ENCODE peak calls at places on chromosomes 3 and 15, in seven cellular contexts. M is adrenal gland, Y is astrocyte, A is dorsolateral prefrontal cortex, V is esophagus squamous epithelium, G is endothelial cell of umbilical vein, F is HL-60. Q is an unnamed sample.

GRCh38 chr3:140219923-140220452 is 285.0 kb downstream of the CLSTN2 start:
- DNase-seq in M (no peak), Y (no peak), A (no peak), V (no peak), G (no peak), F (no peak), Q (no peak)

GRCh38 chr3:64918989-64919388 is 231.2 kb upstream of the ADAMTS9 start:
- DNase-seq in M (no peak), Y (peak), A (no peak), V (no peak), G (no peak), F (no peak), Q (peak)

GRCh38 chr3:139460096-139460495 is 16.2 kb downstream of the RBP2 start:
- DNase-seq in M (no peak), Y (no peak), A (no peak), V (no peak), G (no peak), F (no peak), Q (peak)

GRCh38 chr15:75063338-75063737 is 39.9 kb downstream of the PPCDC start:
- DNase-seq in M (peak), Y (peak), A (no peak), V (no peak), G (no peak), F (no peak), Q (peak)

GRCh38 chr3:194688207-194688711 is 2.6 kb downstream of the FAM43A start:
- DNase-seq in M (peak), Y (no peak), A (no peak), V (no peak), G (peak), F (peak), Q (peak)

GRCh38 chr3:49747792-49748480 is 24.2 kb upstream of the GMPPB start:
- DNase-seq in M (no peak), Y (peak), A (no peak), V (no peak), G (peak), F (no peak), Q (peak)

GRCh38 chr3:194561306-194561974 is 71.8 kb downstream of the TMEM44 start:
- DNase-seq in M (no peak), Y (peak), A (no peak), V (no peak), G (peak), F (no peak), Q (peak)

GRCh38 chr3:147370316-147370715 is 36.0 kb downstream of the ZIC4 start:
- DNase-seq in M (no peak), Y (no peak), A (no peak), V (no peak), G (no peak), F (no peak), Q (no peak)

GRCh38 chr15:73840771-73841170 is 32.6 kb upstream of the TBC1D21 start:
- DNase-seq in M (no peak), Y (no peak), A (no peak), V (no peak), G (no peak), F (no peak), Q (no peak)

GRCh38 chr15:87408902-87409301 is 847.6 kb downstream of the NTRK3 start:
- DNase-seq in M (no peak), Y (no peak), A (no peak), V (no peak), G (no peak), F (no peak), Q (no peak)

GRCh38 chr3:196942915-196943277 is 568 bp upstream of the NCBP2 start:
- DNase-seq in M (no peak), Y (peak), A (peak), V (no peak), G (no peak), F (no peak), Q (no peak)

GRCh38 chr3:126355777-126356372 is 1.3 kb downstream of the KLF15 start:
- DNase-seq in M (peak), Y (peak), A (peak), V (peak), G (peak), F (no peak), Q (peak)

GRCh38 chr15:53586815-53587214 is 172.6 kb downstream of the WDR72 start:
- DNase-seq in M (peak), Y (no peak), A (peak), V (no peak), G (peak), F (peak), Q (no peak)

GRCh38 chr15:88980498-88980897 is 67.3 kb upstream of the MFGE8 start:
- DNase-seq in M (no peak), Y (no peak), A (no peak), V (no peak), G (no peak), F (no peak), Q (no peak)

GRCh38 chr3:50166309-50167019 is 11.3 kb downstream of the SEMA3F start:
- DNase-seq in M (no peak), Y (peak), A (no peak), V (no peak), G (no peak), F (no peak), Q (no peak)

GRCh38 chr15:67915374-67916050 is 75.7 kb upstream of the RNU6-1 start:
- DNase-seq in M (no peak), Y (no peak), A (peak), V (no peak), G (peak), F (no peak), Q (peak)

GRCh38 chr3:170711786-170712185 is 125.9 kb upstream of the SLC7A14 start:
- DNase-seq in M (no peak), Y (no peak), A (no peak), V (no peak), G (no peak), F (no peak), Q (no peak)

GRCh38 chr3:139677341-139678155 is at the start of gene NMNAT3:
- DNase-seq in M (peak), Y (peak), A (peak), V (peak), G (peak), F (peak), Q (peak)

GRCh38 chr15:100726426-100727190 is 124.2 kb downstream of the ASB7 start:
- DNase-seq in M (no peak), Y (peak), A (no peak), V (no peak), G (no peak), F (no peak), Q (peak)

GRCh38 chr3:141306276-141306675 is 62.0 kb upstream of the ZBTB38 start:
- DNase-seq in M (no peak), Y (no peak), A (no peak), V (no peak), G (no peak), F (no peak), Q (no peak)

GRCh38 chr3:141710888-141711616 is 27.0 kb upstream of the RNF7 start:
- DNase-seq in M (peak), Y (peak), A (no peak), V (no peak), G (peak), F (no peak), Q (peak)

GRCh38 chr3:74465652-74466415 is 148.6 kb downstream of the CNTN3 start:
- DNase-seq in M (no peak), Y (peak), A (peak), V (no peak), G (no peak), F (no peak), Q (peak)

GRCh38 chr3:1404270-1404669 is 311.4 kb downstream of the CNTN6 start:
- DNase-seq in M (no peak), Y (peak), A (no peak), V (no peak), G (no peak), F (no peak), Q (no peak)

GRCh38 chr15:60539881-60540613 is 61.1 kb upstream of the ICE2 start:
- DNase-seq in M (no peak), Y (no peak), A (no peak), V (no peak), G (peak), F (no peak), Q (no peak)

GRCh38 chr3:172094621-172095557 is 55.5 kb downstream of the FNDC3B start:
- DNase-seq in M (no peak), Y (peak), A (no peak), V (no peak), G (peak), F (no peak), Q (peak)

GRCh38 chr3:51937611-51938450 is 3.9 kb downstream of the RRP9 start:
- DNase-seq in M (no peak), Y (no peak), A (no peak), V (no peak), G (no peak), F (no peak), Q (no peak)

GRCh38 chr3:190617185-190617584 is 103.3 kb downstream of the IL1RAP start:
- DNase-seq in M (no peak), Y (no peak), A (no peak), V (peak), G (no peak), F (peak), Q (no peak)

GRCh38 chr3:52088445-52089367 is 32.3 kb upstream of the DUSP7 start:
- DNase-seq in M (no peak), Y (peak), A (no peak), V (no peak), G (peak), F (peak), Q (peak)

GRCh38 chr15:91228890-91229289 is 128.8 kb downstream of the SV2B start:
- DNase-seq in M (no peak), Y (no peak), A (no peak), V (no peak), G (no peak), F (no peak), Q (no peak)

GRCh38 chr3:47989981-47990440 is 26.2 kb downstream of the MAP4 start:
- DNase-seq in M (peak), Y (peak), A (peak), V (no peak), G (peak), F (peak), Q (peak)

GRCh38 chr3:40920041-40920440 is 279.3 kb upstream of the CTNNB1 start:
- DNase-seq in M (no peak), Y (peak), A (no peak), V (no peak), G (no peak), F (no peak), Q (peak)

GRCh38 chr3:159627634-159628033 is 361.0 kb upstream of the IL12A start:
- DNase-seq in M (no peak), Y (no peak), A (no peak), V (no peak), G (no peak), F (no peak), Q (no peak)

GRCh38 chr3:54865316-54865715 is 62.5 kb downstream of the LRTM1 start:
- DNase-seq in M (no peak), Y (no peak), A (no peak), V (no peak), G (no peak), F (no peak), Q (no peak)

GRCh38 chr15:54620916-54621315 is 575.8 kb downstream of the RSL24D1 start:
- DNase-seq in M (no peak), Y (no peak), A (no peak), V (no peak), G (no peak), F (no peak), Q (no peak)

GRCh38 chr15:72968531-72968922 is 83.7 kb upstream of the NEO1 start:
- DNase-seq in M (no peak), Y (no peak), A (no peak), V (no peak), G (peak), F (no peak), Q (no peak)

DNA sequence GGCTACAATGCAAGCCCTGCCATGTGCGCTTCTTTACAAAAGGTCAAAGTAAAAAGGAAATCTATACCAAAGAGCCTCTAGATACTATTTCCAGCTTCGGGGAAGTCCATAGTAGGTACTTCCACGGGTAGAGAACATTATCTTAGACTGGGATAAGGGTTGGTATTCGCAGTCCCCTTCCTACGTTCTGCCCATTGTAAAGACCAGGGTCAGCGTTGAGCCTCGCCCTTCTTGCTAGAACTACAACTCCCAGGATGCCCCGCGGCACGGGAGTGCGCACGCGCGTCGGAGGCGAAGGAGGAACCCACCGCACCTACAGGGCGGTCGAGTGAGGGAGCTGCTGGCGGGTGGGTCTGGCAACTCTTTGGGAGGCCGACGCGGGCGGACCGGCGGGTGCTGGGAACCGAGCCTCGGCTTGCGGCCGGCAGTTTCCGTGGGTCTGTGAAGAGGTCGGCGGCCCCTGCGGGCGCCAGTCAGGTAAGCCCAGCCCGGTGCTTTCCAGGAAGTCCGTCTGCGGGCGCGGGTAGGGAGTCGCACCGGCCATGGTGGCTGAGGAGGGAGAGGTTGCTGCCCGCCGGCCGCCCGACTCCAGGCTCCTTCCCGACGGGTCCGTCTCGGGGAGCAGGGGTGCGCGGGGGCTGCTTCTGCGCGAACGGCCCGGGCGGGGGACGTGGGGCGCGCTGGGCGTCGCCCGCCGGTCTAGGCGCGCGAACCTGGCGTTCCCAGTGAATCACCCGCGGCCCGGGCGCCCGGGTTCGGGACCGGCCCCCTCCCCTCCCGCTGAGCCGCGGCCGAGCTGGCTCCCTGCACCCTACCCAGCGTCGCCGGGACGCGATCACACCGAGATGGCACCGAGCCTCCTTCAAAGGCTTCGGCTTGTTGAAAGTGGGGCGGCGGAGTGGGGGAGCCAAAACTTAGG is at the start of gene TMOD3:
- DNase-seq in M (peak), Y (peak), A (peak), V (peak), G (peak), F (peak), Q (peak)
- TF ChIP-seq CTCF in M (no peak), Y (no peak), A (peak), V (no peak), G (peak), F (no peak), Q (peak)

GRCh38 chr3:53835257-53835656 is 11.0 kb downstream of the CHDH start:
- DNase-seq in M (no peak), Y (no peak), A (no peak), V (no peak), G (no peak), F (no peak), Q (no peak)

GRCh38 chr3:53833053-53833645 is 13.1 kb downstream of the CHDH start:
- DNase-seq in M (no peak), Y (no peak), A (no peak), V (no peak), G (no peak), F (no peak), Q (no peak)

GRCh38 chr3:53836084-53836872 is 9.9 kb downstream of the CHDH start:
- DNase-seq in M (no peak), Y (no peak), A (no peak), V (no peak), G (no peak), F (no peak), Q (no peak)

GRCh38 chr3:53834429-53835095 is 11.7 kb downstream of the CHDH start:
- DNase-seq in M (no peak), Y (no peak), A (no peak), V (no peak), G (no peak), F (peak), Q (no peak)

GRCh38 chr3:53833650-53834049 is 12.6 kb downstream of the CHDH start:
- DNase-seq in M (no peak), Y (no peak), A (no peak), V (no peak), G (no peak), F (peak), Q (no peak)
- H3K4me3 ChIP-seq in M (no peak), Y (no peak), A (no peak), V (no peak), G (no peak), F (no peak), Q (no peak)

DNA sequence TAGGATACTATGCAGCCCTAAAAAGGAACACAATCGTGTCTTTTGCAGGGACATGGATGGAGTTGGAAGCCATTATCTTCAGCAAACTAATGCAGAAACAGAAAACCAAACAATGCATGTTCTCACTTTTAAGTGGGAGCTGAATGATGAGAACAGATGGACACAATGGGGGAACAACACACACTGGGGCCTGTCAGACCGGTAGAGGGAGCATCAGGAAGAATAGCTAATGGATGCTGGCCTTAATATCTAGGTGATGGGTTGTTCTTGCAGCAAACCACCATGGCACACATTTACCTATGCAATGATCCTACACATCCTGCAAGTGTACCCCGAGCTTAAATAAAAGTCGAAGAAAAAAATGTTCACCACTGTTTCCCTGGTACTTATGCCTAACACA is 17.5 kb downstream of the SENP7 start:
- DNase-seq in M (no peak), Y (no peak), A (no peak), V (no peak), G (no peak), F (no peak), Q (no peak)
- TF ChIP-seq CTCF in M (no peak), Y (peak), A (no peak), V (no peak), G (no peak), F (no peak), Q (no peak)

DNA sequence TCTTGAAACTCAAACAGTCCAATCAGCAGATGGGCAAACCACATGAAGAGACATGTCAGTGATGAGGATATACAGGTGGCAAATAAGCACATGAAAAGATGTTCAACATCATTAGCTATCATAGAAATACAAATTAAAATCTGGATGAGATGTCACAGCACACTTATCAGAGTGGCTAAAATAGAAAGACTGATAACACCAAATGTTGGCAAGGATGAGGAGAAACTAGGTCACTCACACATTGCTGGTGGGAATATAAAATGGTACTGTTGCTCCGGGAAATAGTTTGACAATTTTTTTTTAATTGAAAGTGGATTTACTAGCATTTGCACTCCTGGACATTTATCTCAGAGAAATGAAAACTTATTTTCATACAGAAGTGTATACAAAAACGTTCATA is 8.4 kb downstream of the PGPEP1L start:
- DNase-seq in M (no peak), Y (no peak), A (no peak), V (no peak), G (no peak), F (no peak), Q (no peak)
- H3K4me3 ChIP-seq in M (no peak), Y (no peak), A (no peak), V (no peak), G (no peak), F (no peak), Q (no peak)

Q was measured in fibroblast of the aortic adventitia.